ENCODE peak calls at places on chromosomes 1 and 21, in seven cellular contexts. D is neuronal stem cell, T is left ventricle myocardium inferior, U is A549, O is GM23248, P is GM06990, F is fibroblast of lung. W is an unnamed sample.

GRCh38 chr1:38026592-38027200 is 14.2 kb downstream of the UTP11 start:
- DNase-seq in D (no peak), F (peak), T (no peak), U (peak), P (no peak), O (peak), W (peak)

GRCh38 chr1:25997759-25998074 is at the start of gene PAFAH2:
- DNase-seq in D (no peak), U (no peak), O (no peak), P (no peak), T (no peak), F (no peak), W (no peak)

GRCh38 chr1:236311040-236311439 is 29.3 kb upstream of the ERO1B start:
- DNase-seq in U (no peak), D (no peak), F (no peak), O (no peak), T (no peak), P (no peak), W (no peak)

GRCh38 chr1:192284927-192285326 is 31.9 kb upstream of the RGS21 start:
- DNase-seq in T (no peak), P (no peak), D (no peak), F (no peak), O (no peak), U (no peak), W (no peak)

GRCh38 chr21:46560568-46561447 is 44.1 kb downstream of the S100B start:
- DNase-seq in P (no peak), U (no peak), O (no peak), F (no peak), D (no peak), T (no peak), W (no peak)

GRCh38 chr1:55898191-55898590 is 681.2 kb downstream of the PLPP3 start:
- DNase-seq in O (peak), F (peak), P (no peak), U (no peak), D (no peak), T (no peak), W (no peak)

GRCh38 chr1:215631040-215631439 is 63.9 kb downstream of the KCTD3 start:
- DNase-seq in T (no peak), P (no peak), D (no peak), U (no peak), O (no peak), F (no peak), W (no peak)

GRCh38 chr1:91450260-91450659 is 45.6 kb upstream of the HFM1 start:
- DNase-seq in D (no peak), O (no peak), U (no peak), T (no peak), P (no peak), F (no peak), W (no peak)

GRCh38 chr1:32988665-32989064 is 24.1 kb upstream of the RNF19B start:
- DNase-seq in U (no peak), P (no peak), T (no peak), D (no peak), F (peak), O (peak), W (no peak)

GRCh38 chr1:25875856-25876692 is 566 bp upstream of the PAQR7 start:
- DNase-seq in D (no peak), U (no peak), T (no peak), O (no peak), F (no peak), P (no peak), W (peak)

GRCh38 chr21:46418265-46418946 is 40.3 kb upstream of the DIP2A start:
- DNase-seq in D (no peak), O (no peak), U (no peak), F (no peak), P (no peak), T (no peak), W (no peak)

GRCh38 chr21:37863842-37864241 is 52.4 kb downstream of the KCNJ6 start:
- DNase-seq in T (no peak), U (no peak), P (no peak), O (no peak), F (peak), D (no peak), W (no peak)

GRCh38 chr1:15178571-15179484 is 25.3 kb downstream of the TMEM51 start:
- DNase-seq in F (peak), U (no peak), O (peak), D (no peak), T (no peak), P (no peak), W (no peak)

GRCh38 chr1:169100208-169100882 is 6.1 kb upstream of the ATP1B1 start:
- DNase-seq in P (no peak), U (no peak), O (no peak), T (no peak), F (no peak), D (no peak), W (no peak)

GRCh38 chr1:3580231-3580630 is 31.1 kb downstream of the MEGF6 start:
- DNase-seq in P (no peak), U (no peak), O (no peak), T (no peak), D (no peak), F (no peak), W (no peak)

GRCh38 chr1:22055463-22055862 is 3.0 kb downstream of the CDC42 start:
- DNase-seq in U (no peak), P (no peak), D (no peak), T (no peak), F (no peak), O (peak), W (no peak)

DNA sequence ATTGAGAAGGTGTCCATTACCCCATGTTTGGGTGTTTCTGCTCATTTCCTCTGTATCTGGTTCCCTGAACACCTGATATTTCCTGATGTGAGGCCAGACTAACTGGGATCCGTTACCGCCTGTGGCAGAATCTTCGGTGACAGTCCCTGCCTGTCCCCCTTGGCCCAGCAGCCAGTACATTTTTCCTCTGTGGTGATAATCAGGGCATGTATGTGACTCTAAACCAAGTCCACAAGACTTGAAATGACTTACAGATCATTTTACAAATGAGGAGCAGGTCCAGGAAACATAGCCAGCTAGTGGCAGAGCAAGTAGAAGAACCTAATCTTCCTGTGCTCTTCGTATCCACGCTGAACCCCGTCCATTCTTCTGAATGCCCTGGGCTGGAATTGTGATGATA is 143.5 kb upstream of the IPO9 start:
- DNase-seq in F (no peak), O (no peak), D (no peak), T (no peak), U (no peak), P (no peak), W (no peak)
- H3K4me3 ChIP-seq in F (no peak), O (no peak), D (no peak), T (no peak), U (no peak), P (no peak), W (no peak)

DNA sequence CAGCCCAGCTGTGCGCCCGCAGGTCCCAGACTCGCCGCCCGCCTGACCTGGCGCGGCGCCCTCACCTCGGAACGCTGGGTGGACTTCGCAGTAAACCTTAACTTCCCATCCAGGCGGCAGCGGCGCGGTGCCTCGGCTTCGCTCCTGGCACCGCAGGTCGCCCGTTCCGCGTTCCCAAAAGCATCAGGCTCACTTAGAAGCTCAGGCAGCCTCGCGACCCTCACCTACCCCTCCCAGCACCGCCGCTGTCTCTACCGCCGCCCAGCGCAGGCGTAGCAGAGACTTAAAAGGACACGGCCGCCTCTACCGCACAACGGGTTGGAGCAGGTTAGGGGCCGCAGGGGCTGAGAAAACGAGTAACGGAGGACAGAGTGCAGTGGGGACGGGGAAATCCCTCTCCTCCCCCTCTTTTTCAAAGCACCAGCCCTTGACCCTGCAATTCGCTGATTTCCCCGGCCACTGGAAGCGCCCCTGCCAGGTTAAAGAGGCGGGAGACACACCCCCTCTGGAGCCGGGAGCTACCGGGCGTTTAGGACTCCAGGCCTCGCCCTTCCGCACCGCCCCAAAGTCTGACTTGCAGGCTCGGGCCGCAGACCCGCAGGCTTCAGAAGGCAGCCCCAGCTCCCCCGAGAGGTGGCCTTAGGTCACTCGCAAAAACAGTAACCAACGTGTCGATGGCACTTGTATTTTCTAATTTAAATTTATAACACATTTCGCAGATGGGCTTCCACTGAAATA is 328.5 kb downstream of the FAM72C start:
- DNase-seq in F (no peak), P (no peak), D (no peak), O (no peak), U (no peak), T (no peak), W (no peak)
- H3K4me3 ChIP-seq in F (no peak), P (no peak), D (no peak), O (no peak), U (peak), T (peak), W (no peak)

DNA sequence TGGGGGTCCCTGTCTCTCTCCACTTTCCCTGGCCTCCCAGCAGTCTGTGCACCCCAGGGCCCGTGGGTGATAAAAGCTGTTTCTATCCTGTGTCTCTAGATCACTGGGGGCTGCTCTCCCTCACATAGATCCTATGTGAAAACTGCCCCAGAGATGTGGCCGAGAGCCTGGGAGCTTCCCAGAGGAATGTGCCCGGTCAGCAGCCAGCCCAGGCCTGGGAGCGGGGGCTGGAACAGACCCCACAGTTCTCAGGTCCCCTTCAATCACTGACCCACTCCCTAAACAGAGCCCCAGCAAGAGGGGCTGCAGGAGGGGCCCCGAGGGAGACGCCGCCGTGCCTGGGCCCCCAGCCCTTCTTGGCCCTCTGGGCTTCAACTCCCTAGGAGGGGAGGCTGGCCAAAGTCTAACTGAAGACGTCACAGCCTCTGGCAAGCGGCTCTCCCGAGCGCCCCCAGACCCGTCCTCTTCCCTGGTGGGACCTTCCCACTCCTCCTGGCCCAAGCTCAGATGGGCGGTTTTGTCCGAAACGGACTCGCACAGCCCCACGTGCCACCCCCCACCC is 403 bp downstream of the MXRA8 start:
- DNase-seq in F (no peak), O (peak), D (no peak), T (no peak), P (no peak), U (no peak), W (no peak)
- H3K4me3 ChIP-seq in F (peak), O (peak), D (peak), T (peak), P (no peak), U (no peak), W (peak)

GRCh38 chr1:173638043-173639021 is 3.2 kb downstream of the TEX50 start:
- DNase-seq in U (no peak), O (no peak), P (no peak), T (no peak), D (no peak), F (no peak), W (no peak)
- H3K4me3 ChIP-seq in U (no peak), O (no peak), P (no peak), T (no peak), D (peak), F (no peak), W (no peak)

GRCh38 chr1:167718926-167719691 is 2.7 kb upstream of the MPZL1 start:
- DNase-seq in F (no peak), P (no peak), D (no peak), U (no peak), O (no peak), T (no peak), W (no peak)
- H3K4me3 ChIP-seq in F (no peak), P (peak), D (no peak), U (no peak), O (no peak), T (no peak), W (no peak)

GRCh38 chr1:173407846-173408245 is 69.3 kb upstream of the PRDX6 start:
- DNase-seq in F (no peak), T (no peak), O (no peak), U (no peak), P (no peak), D (no peak), W (no peak)
- H3K4me3 ChIP-seq in F (no peak), T (no peak), O (no peak), U (no peak), P (no peak), D (no peak), W (no peak)

DNA sequence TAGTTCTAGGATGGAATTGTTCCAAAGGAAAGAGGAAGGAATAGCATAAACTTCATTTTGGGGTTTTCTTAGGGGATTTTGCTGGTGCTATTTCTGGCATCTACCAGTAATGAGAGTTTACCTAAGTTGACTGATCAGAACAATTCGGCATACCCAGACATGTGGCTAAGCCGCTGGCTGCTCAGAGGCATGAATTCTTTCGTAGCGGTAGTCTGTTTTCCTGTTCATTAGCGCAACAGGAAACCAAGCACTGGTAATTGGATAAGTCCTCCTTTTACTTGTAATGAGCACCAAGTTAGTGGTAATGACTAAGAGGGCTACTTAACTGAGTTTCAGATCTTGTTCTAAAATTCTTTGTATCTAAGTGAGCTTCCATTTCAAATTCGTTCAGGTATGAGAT is 38.6 kb downstream of the C21orf91 start:
- DNase-seq in D (no peak), U (no peak), F (peak), P (peak), O (no peak), T (no peak), W (no peak)
- H3K4me3 ChIP-seq in D (no peak), U (no peak), F (no peak), P (no peak), O (no peak), T (no peak), W (no peak)

GRCh38 chr1:100077525-100077924 is 55.2 kb downstream of the SASS6 start:
- DNase-seq in F (peak), D (no peak), T (no peak), P (peak), O (no peak), U (no peak), W (no peak)
- H3K4me3 ChIP-seq in F (no peak), D (no peak), T (no peak), P (peak), O (no peak), U (no peak), W (no peak)